ENCODE peak calls at places on chromosome 3, in nine cellular contexts. H is cardiac muscle cell, N is GM23338, E is OCI-LY7, A is prostate gland, J is colonic mucosa, Y is ovary, B is brain microvascular endothelial cell, W is AG04450. T is an unnamed sample.

GRCh38 chr3:13782501-13782900 is 97.4 kb downstream of the WNT7A start:
- DNase-seq in W (no peak), J (no peak), A (no peak), Y (no peak), N (no peak), H (no peak), E (no peak), B (no peak), T (no peak)

GRCh38 chr3:9793161-9793781 is 389 bp downstream of the ARPC4 start:
- DNase-seq in N (peak), W (no peak), J (peak), Y (no peak), H (peak), B (peak), E (peak), A (no peak), T (no peak)

GRCh38 chr3:184315506-184315867 is 1.1 kb downstream of the EIF4G1 start:
- DNase-seq in E (no peak), J (no peak), W (no peak), N (no peak), A (no peak), B (no peak), H (no peak), Y (no peak), T (no peak)

GRCh38 chr3:632571-633170 is 436.1 kb downstream of the CHL1 start:
- DNase-seq in H (peak), N (peak), J (peak), E (peak), A (peak), Y (no peak), B (peak), W (no peak), T (peak)

GRCh38 chr3:61589856-61590255 is 28.5 kb downstream of the PTPRG start:
- DNase-seq in H (peak), W (no peak), N (no peak), Y (no peak), E (no peak), A (no peak), B (peak), J (no peak), T (no peak)

GRCh38 chr3:31157028-31157694 is 262.7 kb upstream of the GADL1 start:
- DNase-seq in J (no peak), B (no peak), A (no peak), E (peak), W (no peak), Y (no peak), N (no peak), H (no peak), T (no peak)

GRCh38 chr3:134029256-134029733 is 430 bp downstream of the SLCO2A1 start:
- DNase-seq in H (peak), J (peak), A (no peak), B (no peak), E (no peak), W (no peak), N (peak), Y (no peak), T (no peak)

GRCh38 chr3:125142418-125142778 is 70.2 kb downstream of the SLC12A8 start:
- DNase-seq in E (no peak), Y (no peak), A (no peak), W (no peak), H (no peak), N (peak), B (no peak), J (no peak), T (no peak)

GRCh38 chr3:183213415-183213814 is 39.6 kb upstream of the B3GNT5 start:
- DNase-seq in Y (no peak), E (no peak), H (no peak), J (no peak), W (no peak), A (no peak), N (no peak), B (no peak), T (no peak)

GRCh38 chr3:65033577-65033976 is 345.8 kb upstream of the ADAMTS9 start:
- DNase-seq in J (no peak), Y (no peak), B (no peak), W (no peak), A (no peak), N (no peak), H (no peak), E (no peak), T (no peak)

GRCh38 chr3:179071569-179072397 is at the start of gene ZMAT3:
- DNase-seq in W (peak), B (peak), E (peak), A (peak), Y (peak), J (peak), N (peak), H (peak), T (peak)

GRCh38 chr3:188734395-188734794 is 437.4 kb upstream of the TPRG1 start:
- DNase-seq in B (no peak), E (no peak), Y (no peak), A (no peak), W (no peak), J (peak), H (no peak), N (no peak), T (no peak)

GRCh38 chr3:46407976-46408375 is 917 bp downstream of the CCRL2 start:
- DNase-seq in N (no peak), H (no peak), E (no peak), B (no peak), W (no peak), Y (no peak), J (no peak), A (no peak), T (no peak)

GRCh38 chr3:197974016-197974415 is 14.0 kb downstream of the LMLN start:
- DNase-seq in W (no peak), N (no peak), E (no peak), A (no peak), Y (no peak), J (no peak), H (no peak), B (no peak), T (no peak)

GRCh38 chr3:171446801-171447578 is 13.2 kb downstream of the TNIK start:
- DNase-seq in W (peak), J (no peak), A (no peak), B (peak), E (no peak), Y (no peak), N (no peak), H (peak), T (no peak)

GRCh38 chr3:143831208-143831607 is 17.1 kb downstream of the SLC9A9 start:
- DNase-seq in J (no peak), W (no peak), A (no peak), E (no peak), H (peak), Y (no peak), B (no peak), N (no peak), T (no peak)

GRCh38 chr3:106765342-106765741 is 611.9 kb upstream of the CCDC54 start:
- DNase-seq in H (peak), E (no peak), Y (no peak), B (peak), W (peak), J (no peak), N (no peak), A (no peak), T (no peak)

GRCh38 chr3:70726966-70727365 is 414.5 kb upstream of the MDFIC2 start:
- DNase-seq in W (peak), E (no peak), J (no peak), Y (no peak), H (no peak), A (no peak), N (no peak), B (no peak), T (no peak)

GRCh38 chr3:148255981-148256969 is 441.4 kb upstream of the AGTR1 start:
- DNase-seq in W (no peak), Y (no peak), A (no peak), H (no peak), B (no peak), E (no peak), J (no peak), N (no peak), T (no peak)

GRCh38 chr3:182117583-182117982 is 405.9 kb downstream of the SOX2 start:
- DNase-seq in A (no peak), E (no peak), Y (no peak), J (no peak), H (no peak), W (no peak), N (no peak), B (no peak), T (no peak)

GRCh38 chr3:78818161-78818985 is 949.4 kb downstream of the ROBO1 start:
- DNase-seq in H (no peak), J (no peak), N (no peak), A (no peak), Y (no peak), E (no peak), W (no peak), B (no peak), T (no peak)

GRCh38 chr3:194404365-194405140 is 5.5 kb upstream of the GP5 start:
- DNase-seq in J (peak), W (no peak), N (peak), E (peak), Y (no peak), H (peak), A (peak), B (peak), T (no peak)

GRCh38 chr3:147735662-147736061 is 326.5 kb downstream of the ZIC1 start:
- DNase-seq in A (no peak), N (peak), Y (no peak), B (no peak), J (no peak), E (no peak), H (no peak), W (no peak), T (no peak)

GRCh38 chr3:23671901-23672589 is 133.7 kb upstream of the UBE2E1 start:
- DNase-seq in W (no peak), H (peak), Y (peak), J (peak), E (no peak), N (peak), B (no peak), A (no peak), T (no peak)

GRCh38 chr3:71310595-71311319 is 272.8 kb downstream of the FOXP1 start:
- DNase-seq in W (no peak), Y (peak), B (peak), J (no peak), E (no peak), N (peak), A (no peak), H (peak), T (no peak)

GRCh38 chr3:31356941-31357340 is 175.8 kb upstream of the STT3B start:
- DNase-seq in E (no peak), A (no peak), W (no peak), H (peak), Y (peak), B (no peak), N (peak), J (no peak), T (no peak)

GRCh38 chr3:112128843-112129727 is 4.0 kb downstream of the GCSAM start:
- DNase-seq in E (peak), A (no peak), J (no peak), H (peak), N (peak), B (no peak), Y (no peak), W (peak), T (no peak)

GRCh38 chr3:107959767-107960166 is 131.1 kb downstream of the CD47 start:
- DNase-seq in E (no peak), Y (no peak), H (peak), J (no peak), N (no peak), A (no peak), W (no peak), B (no peak), T (no peak)

GRCh38 chr3:114308830-114309229 is 15.0 kb downstream of the TIGIT start:
- DNase-seq in B (no peak), Y (no peak), N (no peak), W (no peak), E (no peak), A (no peak), H (no peak), J (no peak), T (no peak)

GRCh38 chr3:187889601-187890404 is 144.5 kb upstream of the BCL6 start:
- DNase-seq in B (no peak), E (peak), A (no peak), H (peak), W (no peak), J (no peak), N (no peak), Y (no peak), T (no peak)

GRCh38 chr3:11289864-11290263 is 17.7 kb downstream of the ATG7 start:
- DNase-seq in N (no peak), W (no peak), A (no peak), B (no peak), J (no peak), E (no peak), Y (no peak), H (no peak), T (no peak)

GRCh38 chr3:73600293-73600938 is 24.3 kb downstream of the PDZRN3 start:
- DNase-seq in A (no peak), N (no peak), B (no peak), J (no peak), W (no peak), E (no peak), Y (no peak), H (peak), T (no peak)
- H3K27ac ChIP-seq in A (peak), N (no peak), B (no peak), J (no peak), W (no peak), E (no peak), Y (peak), H (no peak), T (peak)

GRCh38 chr3:27659279-27660021 is 62.7 kb downstream of the EOMES start:
- DNase-seq in H (peak), E (peak), N (peak), W (no peak), J (peak), A (peak), B (peak), Y (no peak), T (no peak)
- TF ChIP-seq CTCF in H (peak), E (peak), N (peak), W (peak), J (peak), A (peak), B (peak), Y (peak), T (peak)

GRCh38 chr3:180176059-180176458 is 139.3 kb upstream of the PEX5L start:
- DNase-seq in N (no peak), A (no peak), B (no peak), W (no peak), J (no peak), Y (no peak), E (no peak), H (no peak), T (no peak)
- H3K27ac ChIP-seq in N (no peak), A (no peak), B (no peak), W (no peak), J (no peak), Y (no peak), E (no peak), H (no peak), T (no peak)

GRCh38 chr3:81998139-81998755 is 236.8 kb upstream of the GBE1 start:
- DNase-seq in B (peak), W (no peak), E (no peak), N (no peak), J (no peak), Y (no peak), H (peak), A (no peak), T (no peak)
- TF ChIP-seq CTCF in B (no peak), W (no peak), E (no peak), N (no peak), J (no peak), Y (no peak), H (no peak), A (no peak), T (no peak)

GRCh38 chr3:170077406-170077805 is 39.6 kb downstream of the GPR160 start:
- DNase-seq in H (no peak), N (no peak), B (no peak), W (no peak), E (peak), A (no peak), Y (no peak), J (peak), T (no peak)

GRCh38 chr3:170078620-170079281 is 41.0 kb downstream of the GPR160 start:
- DNase-seq in E (peak), N (peak), Y (no peak), H (no peak), B (no peak), J (no peak), W (no peak), A (no peak), T (no peak)

GRCh38 chr3:170080605-170081004 is 42.8 kb downstream of the GPR160 start:
- DNase-seq in A (no peak), E (no peak), Y (no peak), J (no peak), H (no peak), B (no peak), N (no peak), W (no peak), T (no peak)

GRCh38 chr3:170081079-170081741 is 43.4 kb downstream of the GPR160 start:
- DNase-seq in A (no peak), E (no peak), H (peak), W (peak), Y (no peak), N (no peak), J (no peak), B (no peak), T (no peak)

DNA sequence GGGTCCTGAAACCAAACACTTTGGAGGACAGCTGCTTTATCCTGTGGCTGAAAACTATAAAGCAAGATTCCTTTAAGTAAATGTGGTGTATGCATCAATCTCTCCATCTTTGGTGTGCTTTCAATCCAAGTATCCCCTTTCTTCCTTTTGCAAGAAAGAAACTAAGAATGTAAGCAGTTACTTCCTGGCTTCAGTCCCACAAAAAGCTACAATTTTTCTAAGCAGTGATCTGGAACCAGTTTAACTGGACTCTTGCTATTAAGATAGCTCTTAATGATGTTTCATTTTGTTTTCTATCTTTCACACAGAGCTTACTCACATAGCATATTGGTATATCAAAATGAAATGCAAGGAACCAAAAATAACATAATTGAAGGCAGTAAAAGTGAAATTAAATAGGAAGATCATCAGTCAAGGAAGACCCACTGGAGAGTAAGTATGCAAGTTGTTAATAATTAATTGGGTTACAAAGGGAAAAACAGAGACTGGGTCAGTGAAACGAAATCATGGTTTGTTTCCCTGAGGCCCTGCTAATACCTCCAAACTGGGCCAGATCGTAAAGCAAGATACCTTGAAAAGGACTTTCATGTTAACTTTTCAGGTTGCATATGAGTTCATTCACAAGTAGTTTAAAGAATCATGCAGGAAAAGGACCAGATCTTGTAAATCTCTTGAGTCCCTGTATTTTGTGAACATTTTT is 41.8 kb downstream of the GPR160 start:
- DNase-seq in N (no peak), Y (no peak), A (no peak), H (no peak), J (no peak), B (no peak), E (no peak), W (no peak), T (no peak)
- H3K27ac ChIP-seq in N (peak), Y (no peak), A (peak), H (no peak), J (no peak), B (no peak), E (peak), W (no peak), T (no peak)

T was measured in right atrium auricular region.